ENCODE peak calls at places on chromosomes 2 and 18, in eight cellular contexts. One of them, this sample, is unnamed. For H3K4me1, the result is how much of the 10 kb centered on the place peaks cover.

GRCh38 chr2:148989882-148990493 is 48.5 kb upstream of the LYPD6B start:
- DNase-seq in Peyer's patch: peak
- DNase-seq in fibroblast of lung: peak
- DNase-seq in right cardiac atrium: no peak
- DNase-seq in uterus: peak
- DNase-seq in heart left ventricle: peak
- DNase-seq in SJSA1: peak
- DNase-seq in astrocyte: peak
- DNase-seq in this sample: peak

GRCh38 chr18:67145586-67146292 is 370.8 kb downstream of the DSEL start:
- DNase-seq in Peyer's patch: no peak
- DNase-seq in fibroblast of lung: no peak
- DNase-seq in right cardiac atrium: no peak
- DNase-seq in uterus: no peak
- DNase-seq in heart left ventricle: no peak
- DNase-seq in SJSA1: no peak
- DNase-seq in astrocyte: no peak
- DNase-seq in this sample: no peak

GRCh38 chr2:118249970-118250369 is 161.7 kb downstream of the INSIG2 start:
- DNase-seq in Peyer's patch: no peak
- DNase-seq in fibroblast of lung: no peak
- DNase-seq in right cardiac atrium: no peak
- DNase-seq in uterus: no peak
- DNase-seq in heart left ventricle: no peak
- DNase-seq in SJSA1: peak
- DNase-seq in astrocyte: peak
- DNase-seq in this sample: no peak

GRCh38 chr18:7830468-7830867 is 263.4 kb downstream of the PTPRM start:
- DNase-seq in Peyer's patch: no peak
- DNase-seq in fibroblast of lung: no peak
- DNase-seq in right cardiac atrium: no peak
- DNase-seq in uterus: no peak
- DNase-seq in heart left ventricle: no peak
- DNase-seq in SJSA1: no peak
- DNase-seq in astrocyte: no peak
- DNase-seq in this sample: no peak

GRCh38 chr2:75204833-75205232 is 5.5 kb upstream of the TACR1 start:
- DNase-seq in Peyer's patch: no peak
- DNase-seq in fibroblast of lung: no peak
- DNase-seq in right cardiac atrium: no peak
- DNase-seq in uterus: no peak
- DNase-seq in heart left ventricle: no peak
- DNase-seq in SJSA1: no peak
- DNase-seq in astrocyte: no peak
- DNase-seq in this sample: no peak

GRCh38 chr18:62071071-62071470 is 115.8 kb downstream of the PIGN start:
- DNase-seq in Peyer's patch: no peak
- DNase-seq in fibroblast of lung: no peak
- DNase-seq in right cardiac atrium: no peak
- DNase-seq in uterus: no peak
- DNase-seq in heart left ventricle: no peak
- DNase-seq in SJSA1: no peak
- DNase-seq in astrocyte: no peak
- DNase-seq in this sample: no peak

GRCh38 chr2:168722592-168722991 is 79.8 kb upstream of the NOSTRIN start:
- DNase-seq in Peyer's patch: no peak
- DNase-seq in fibroblast of lung: peak
- DNase-seq in right cardiac atrium: peak
- DNase-seq in uterus: peak
- DNase-seq in heart left ventricle: peak
- DNase-seq in SJSA1: no peak
- DNase-seq in astrocyte: peak
- DNase-seq in this sample: no peak

GRCh38 chr2:81087646-81088045 is 783.1 kb upstream of the LRRTM1 start:
- DNase-seq in Peyer's patch: no peak
- DNase-seq in fibroblast of lung: no peak
- DNase-seq in right cardiac atrium: no peak
- DNase-seq in uterus: no peak
- DNase-seq in heart left ventricle: no peak
- DNase-seq in SJSA1: no peak
- DNase-seq in astrocyte: no peak
- DNase-seq in this sample: no peak

GRCh38 chr18:44716697-44717163 is 36.0 kb downstream of the SETBP1 start:
- DNase-seq in Peyer's patch: no peak
- DNase-seq in fibroblast of lung: no peak
- DNase-seq in right cardiac atrium: no peak
- DNase-seq in uterus: no peak
- DNase-seq in heart left ventricle: no peak
- DNase-seq in SJSA1: no peak
- DNase-seq in astrocyte: no peak
- DNase-seq in this sample: no peak

GRCh38 chr2:60283633-60284032 is 269.8 kb downstream of the BCL11A start:
- DNase-seq in Peyer's patch: no peak
- DNase-seq in fibroblast of lung: no peak
- DNase-seq in right cardiac atrium: no peak
- DNase-seq in uterus: no peak
- DNase-seq in heart left ventricle: no peak
- DNase-seq in SJSA1: no peak
- DNase-seq in astrocyte: no peak
- DNase-seq in this sample: no peak

GRCh38 chr2:72919414-72920316 is 2.3 kb downstream of the EMX1 start:
- DNase-seq in Peyer's patch: peak
- DNase-seq in fibroblast of lung: peak
- DNase-seq in right cardiac atrium: no peak
- DNase-seq in uterus: no peak
- DNase-seq in heart left ventricle: no peak
- DNase-seq in SJSA1: no peak
- DNase-seq in astrocyte: no peak
- DNase-seq in this sample: no peak

GRCh38 chr2:46963961-46964673 is 48.5 kb upstream of the MCFD2 start:
- DNase-seq in Peyer's patch: no peak
- DNase-seq in fibroblast of lung: peak
- DNase-seq in right cardiac atrium: no peak
- DNase-seq in uterus: no peak
- DNase-seq in heart left ventricle: no peak
- DNase-seq in SJSA1: no peak
- DNase-seq in astrocyte: peak
- DNase-seq in this sample: no peak

GRCh38 chr2:68217729-68218128 is 34.6 kb downstream of the PPP3R1 start:
- DNase-seq in Peyer's patch: no peak
- DNase-seq in fibroblast of lung: no peak
- DNase-seq in right cardiac atrium: no peak
- DNase-seq in uterus: no peak
- DNase-seq in heart left ventricle: no peak
- DNase-seq in SJSA1: no peak
- DNase-seq in astrocyte: no peak
- DNase-seq in this sample: no peak

GRCh38 chr2:113700186-113700841 is 56.1 kb downstream of the SLC35F5 start:
- DNase-seq in Peyer's patch: peak
- DNase-seq in fibroblast of lung: peak
- DNase-seq in right cardiac atrium: no peak
- DNase-seq in uterus: no peak
- DNase-seq in heart left ventricle: peak
- DNase-seq in SJSA1: peak
- DNase-seq in astrocyte: no peak
- DNase-seq in this sample: no peak

GRCh38 chr18:11785444-11786055 is 65.7 kb upstream of the CHMP1B start:
- DNase-seq in Peyer's patch: no peak
- DNase-seq in fibroblast of lung: no peak
- DNase-seq in right cardiac atrium: no peak
- DNase-seq in uterus: no peak
- DNase-seq in heart left ventricle: no peak
- DNase-seq in SJSA1: no peak
- DNase-seq in astrocyte: no peak
- DNase-seq in this sample: no peak
- H3K4me3 ChIP-seq in Peyer's patch: no peak
- H3K4me3 ChIP-seq in fibroblast of lung: no peak
- H3K4me3 ChIP-seq in right cardiac atrium: no peak
- H3K4me3 ChIP-seq in uterus: no peak
- H3K4me3 ChIP-seq in heart left ventricle: no peak
- H3K4me3 ChIP-seq in SJSA1: no peak
- H3K4me3 ChIP-seq in astrocyte: no peak
- H3K4me3 ChIP-seq in this sample: no peak

GRCh38 chr2:54494087-54494486 is 38.0 kb downstream of the SPTBN1 start:
- DNase-seq in Peyer's patch: no peak
- DNase-seq in fibroblast of lung: no peak
- DNase-seq in right cardiac atrium: no peak
- DNase-seq in uterus: no peak
- DNase-seq in heart left ventricle: no peak
- DNase-seq in SJSA1: no peak
- DNase-seq in astrocyte: no peak
- DNase-seq in this sample: no peak

GRCh38 chr2:54496920-54497319 is 40.8 kb downstream of the SPTBN1 start:
- DNase-seq in Peyer's patch: no peak
- DNase-seq in fibroblast of lung: no peak
- DNase-seq in right cardiac atrium: no peak
- DNase-seq in uterus: no peak
- DNase-seq in heart left ventricle: no peak
- DNase-seq in SJSA1: no peak
- DNase-seq in astrocyte: no peak
- DNase-seq in this sample: no peak

GRCh38 chr2:54490863-54491262 is 34.7 kb downstream of the SPTBN1 start:
- DNase-seq in Peyer's patch: no peak
- DNase-seq in fibroblast of lung: no peak
- DNase-seq in right cardiac atrium: no peak
- DNase-seq in uterus: no peak
- DNase-seq in heart left ventricle: no peak
- DNase-seq in SJSA1: no peak
- DNase-seq in astrocyte: no peak
- DNase-seq in this sample: no peak

GRCh38 chr2:54486766-54487165 is 30.6 kb downstream of the SPTBN1 start:
- DNase-seq in Peyer's patch: no peak
- DNase-seq in fibroblast of lung: no peak
- DNase-seq in right cardiac atrium: no peak
- DNase-seq in uterus: no peak
- DNase-seq in heart left ventricle: no peak
- DNase-seq in SJSA1: no peak
- DNase-seq in astrocyte: peak
- DNase-seq in this sample: no peak

DNA sequence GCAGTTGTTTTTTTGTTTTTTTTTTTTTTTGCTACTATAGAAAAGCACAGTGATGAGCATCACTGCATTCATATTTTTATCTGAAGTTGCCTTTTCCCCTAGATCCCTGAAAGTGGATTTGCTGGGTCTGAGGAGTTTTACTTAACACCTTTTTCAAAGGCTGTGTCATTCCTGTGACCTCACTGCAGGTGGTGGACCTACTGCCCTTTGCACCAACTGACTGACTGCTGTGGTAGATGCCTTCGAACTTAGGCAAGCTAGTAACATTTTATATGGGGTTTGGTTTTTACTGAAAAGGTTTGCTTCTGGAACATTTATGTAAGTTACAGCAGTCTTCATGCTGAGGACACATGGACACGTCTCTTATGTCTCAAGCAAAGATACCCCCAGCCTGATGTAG is 36.2 kb downstream of the SPTBN1 start:
- DNase-seq in Peyer's patch: no peak
- DNase-seq in fibroblast of lung: no peak
- DNase-seq in right cardiac atrium: no peak
- DNase-seq in uterus: no peak
- DNase-seq in heart left ventricle: no peak
- DNase-seq in SJSA1: no peak
- DNase-seq in astrocyte: no peak
- DNase-seq in this sample: no peak
- H3K4me1 ChIP-seq in Peyer's patch: under half
- H3K4me1 ChIP-seq in fibroblast of lung: under half
- H3K4me1 ChIP-seq in right cardiac atrium: under half
- H3K4me1 ChIP-seq in uterus: under half
- H3K4me1 ChIP-seq in heart left ventricle: half or more
- H3K4me1 ChIP-seq in SJSA1: under half
- H3K4me1 ChIP-seq in astrocyte: under half
- H3K4me1 ChIP-seq in this sample: under half

GRCh38 chr2:42089340-42089925 is 41.6 kb downstream of the PKDCC start:
- DNase-seq in Peyer's patch: peak
- DNase-seq in fibroblast of lung: peak
- DNase-seq in right cardiac atrium: peak
- DNase-seq in uterus: peak
- DNase-seq in heart left ventricle: peak
- DNase-seq in SJSA1: no peak
- DNase-seq in astrocyte: no peak
- DNase-seq in this sample: peak

GRCh38 chr2:42092084-42092996 is 44.5 kb downstream of the PKDCC start:
- DNase-seq in Peyer's patch: peak
- DNase-seq in fibroblast of lung: no peak
- DNase-seq in right cardiac atrium: no peak
- DNase-seq in uterus: no peak
- DNase-seq in heart left ventricle: no peak
- DNase-seq in SJSA1: no peak
- DNase-seq in astrocyte: peak
- DNase-seq in this sample: no peak

GRCh38 chr2:42090216-42090615 is 42.4 kb downstream of the PKDCC start:
- DNase-seq in Peyer's patch: no peak
- DNase-seq in fibroblast of lung: no peak
- DNase-seq in right cardiac atrium: no peak
- DNase-seq in uterus: no peak
- DNase-seq in heart left ventricle: no peak
- DNase-seq in SJSA1: no peak
- DNase-seq in astrocyte: no peak
- DNase-seq in this sample: no peak

GRCh38 chr2:42094114-42094513 is 46.3 kb downstream of the PKDCC start:
- DNase-seq in Peyer's patch: no peak
- DNase-seq in fibroblast of lung: no peak
- DNase-seq in right cardiac atrium: no peak
- DNase-seq in uterus: no peak
- DNase-seq in heart left ventricle: no peak
- DNase-seq in SJSA1: no peak
- DNase-seq in astrocyte: no peak
- DNase-seq in this sample: no peak

GRCh38 chr2:42091671-42092070 is 43.9 kb downstream of the PKDCC start:
- DNase-seq in Peyer's patch: no peak
- DNase-seq in fibroblast of lung: no peak
- DNase-seq in right cardiac atrium: no peak
- DNase-seq in uterus: no peak
- DNase-seq in heart left ventricle: no peak
- DNase-seq in SJSA1: no peak
- DNase-seq in astrocyte: no peak
- DNase-seq in this sample: no peak
- H3K4me3 ChIP-seq in Peyer's patch: no peak
- H3K4me3 ChIP-seq in fibroblast of lung: no peak
- H3K4me3 ChIP-seq in right cardiac atrium: no peak
- H3K4me3 ChIP-seq in uterus: no peak
- H3K4me3 ChIP-seq in heart left ventricle: no peak
- H3K4me3 ChIP-seq in SJSA1: no peak
- H3K4me3 ChIP-seq in astrocyte: no peak
- H3K4me3 ChIP-seq in this sample: no peak

DNA sequence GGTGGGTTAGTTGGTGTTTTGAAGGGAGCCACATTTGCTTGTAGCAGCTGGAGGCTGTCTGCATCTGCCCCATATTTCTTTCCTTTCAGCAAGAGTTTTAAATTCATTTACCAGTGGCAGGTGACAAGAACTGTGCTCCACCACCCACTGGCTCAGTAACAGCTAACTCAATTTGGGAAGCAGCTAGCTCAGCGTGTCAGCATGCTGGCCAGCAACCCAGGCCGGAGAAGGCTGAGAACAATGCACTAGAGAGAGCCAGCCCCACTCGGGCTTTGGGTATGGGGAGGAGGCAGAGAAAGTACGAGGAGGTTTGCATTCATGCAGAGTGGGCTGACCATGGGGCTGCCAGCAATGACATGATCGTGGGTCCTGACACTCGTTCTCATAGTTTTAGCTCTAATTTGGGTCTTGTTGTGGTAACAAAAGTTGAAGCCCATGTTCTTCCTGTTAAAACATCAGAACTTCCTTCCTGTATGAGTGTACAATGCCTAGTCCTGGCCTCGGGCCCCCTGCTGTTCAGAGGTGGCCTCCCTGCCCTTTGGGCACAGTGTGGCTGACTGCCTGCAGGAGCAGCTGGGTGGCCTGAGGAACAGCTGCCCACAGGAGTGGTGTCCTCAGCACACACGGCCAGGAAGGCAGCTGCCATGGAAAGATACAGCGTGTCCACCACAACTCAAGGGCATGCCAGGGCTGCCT is 23.0 kb downstream of the CDC42EP3 start:
- DNase-seq in Peyer's patch: peak
- DNase-seq in fibroblast of lung: peak
- DNase-seq in right cardiac atrium: peak
- DNase-seq in uterus: peak
- DNase-seq in heart left ventricle: peak
- DNase-seq in SJSA1: no peak
- DNase-seq in astrocyte: no peak
- DNase-seq in this sample: peak
- H3K4me1 ChIP-seq in Peyer's patch: under half
- H3K4me1 ChIP-seq in fibroblast of lung: under half
- H3K4me1 ChIP-seq in right cardiac atrium: under half
- H3K4me1 ChIP-seq in uterus: under half
- H3K4me1 ChIP-seq in heart left ventricle: half or more
- H3K4me1 ChIP-seq in SJSA1: under half
- H3K4me1 ChIP-seq in astrocyte: under half
- H3K4me1 ChIP-seq in this sample: half or more